ENCODE peak calls at places on chromosomes 7 and 10, in seven cellular contexts. One of them, this sample, is unnamed.

GRCh38 chr7:130989006-130989795 is 255.2 kb upstream of the KLF14 start:
- DNase-seq in left ventricle myocardium inferior: no peak
- DNase-seq in stimulated activated CD4-positive, alpha-beta T cell treated with anti-CD3 and anti-CD28 coated beads, Interleukin-4, amount 100 ng/mL, for 4 hours: no peak
- DNase-seq in GM12865: no peak
- DNase-seq in naive thymus-derived CD8-positive, alpha-beta T cell: no peak
- DNase-seq in NCI-H1436: no peak
- DNase-seq in M059J: no peak
- DNase-seq in this sample: no peak

GRCh38 chr7:107933386-107934013 is 42.5 kb downstream of the DLD start:
- DNase-seq in left ventricle myocardium inferior: no peak
- DNase-seq in stimulated activated CD4-positive, alpha-beta T cell treated with anti-CD3 and anti-CD28 coated beads, Interleukin-4, amount 100 ng/mL, for 4 hours: no peak
- DNase-seq in GM12865: no peak
- DNase-seq in naive thymus-derived CD8-positive, alpha-beta T cell: no peak
- DNase-seq in NCI-H1436: no peak
- DNase-seq in M059J: no peak
- DNase-seq in this sample: no peak

GRCh38 chr10:21032587-21033319 is 135.6 kb upstream of the NEBL start:
- DNase-seq in left ventricle myocardium inferior: no peak
- DNase-seq in stimulated activated CD4-positive, alpha-beta T cell treated with anti-CD3 and anti-CD28 coated beads, Interleukin-4, amount 100 ng/mL, for 4 hours: no peak
- DNase-seq in GM12865: no peak
- DNase-seq in naive thymus-derived CD8-positive, alpha-beta T cell: no peak
- DNase-seq in NCI-H1436: no peak
- DNase-seq in M059J: no peak
- DNase-seq in this sample: no peak

GRCh38 chr10:26441491-26442214 is 3.5 kb downstream of the APBB1IP start:
- DNase-seq in left ventricle myocardium inferior: no peak
- DNase-seq in stimulated activated CD4-positive, alpha-beta T cell treated with anti-CD3 and anti-CD28 coated beads, Interleukin-4, amount 100 ng/mL, for 4 hours: no peak
- DNase-seq in GM12865: no peak
- DNase-seq in naive thymus-derived CD8-positive, alpha-beta T cell: no peak
- DNase-seq in NCI-H1436: no peak
- DNase-seq in M059J: peak
- DNase-seq in this sample: no peak

GRCh38 chr7:126659124-126659523 is 593.6 kb downstream of the GRM8 start:
- DNase-seq in left ventricle myocardium inferior: no peak
- DNase-seq in stimulated activated CD4-positive, alpha-beta T cell treated with anti-CD3 and anti-CD28 coated beads, Interleukin-4, amount 100 ng/mL, for 4 hours: no peak
- DNase-seq in GM12865: peak
- DNase-seq in naive thymus-derived CD8-positive, alpha-beta T cell: no peak
- DNase-seq in NCI-H1436: no peak
- DNase-seq in M059J: no peak
- DNase-seq in this sample: no peak

GRCh38 chr7:110841840-110842579 is 248.9 kb upstream of the LRRN3 start:
- DNase-seq in left ventricle myocardium inferior: no peak
- DNase-seq in stimulated activated CD4-positive, alpha-beta T cell treated with anti-CD3 and anti-CD28 coated beads, Interleukin-4, amount 100 ng/mL, for 4 hours: no peak
- DNase-seq in GM12865: no peak
- DNase-seq in naive thymus-derived CD8-positive, alpha-beta T cell: no peak
- DNase-seq in NCI-H1436: no peak
- DNase-seq in M059J: no peak
- DNase-seq in this sample: no peak

GRCh38 chr10:121036431-121036830 is 185.3 kb downstream of the WDR11 start:
- DNase-seq in left ventricle myocardium inferior: no peak
- DNase-seq in stimulated activated CD4-positive, alpha-beta T cell treated with anti-CD3 and anti-CD28 coated beads, Interleukin-4, amount 100 ng/mL, for 4 hours: no peak
- DNase-seq in GM12865: no peak
- DNase-seq in naive thymus-derived CD8-positive, alpha-beta T cell: no peak
- DNase-seq in NCI-H1436: no peak
- DNase-seq in M059J: no peak
- DNase-seq in this sample: no peak

GRCh38 chr10:123784216-123784615 is 107.4 kb downstream of the CPXM2 start:
- DNase-seq in left ventricle myocardium inferior: no peak
- DNase-seq in stimulated activated CD4-positive, alpha-beta T cell treated with anti-CD3 and anti-CD28 coated beads, Interleukin-4, amount 100 ng/mL, for 4 hours: no peak
- DNase-seq in GM12865: no peak
- DNase-seq in naive thymus-derived CD8-positive, alpha-beta T cell: no peak
- DNase-seq in NCI-H1436: no peak
- DNase-seq in M059J: no peak
- DNase-seq in this sample: no peak

GRCh38 chr7:3888096-3888495 is 587.0 kb downstream of the SDK1 start:
- DNase-seq in left ventricle myocardium inferior: no peak
- DNase-seq in stimulated activated CD4-positive, alpha-beta T cell treated with anti-CD3 and anti-CD28 coated beads, Interleukin-4, amount 100 ng/mL, for 4 hours: no peak
- DNase-seq in GM12865: no peak
- DNase-seq in naive thymus-derived CD8-positive, alpha-beta T cell: no peak
- DNase-seq in NCI-H1436: no peak
- DNase-seq in M059J: no peak
- DNase-seq in this sample: no peak

GRCh38 chr7:6262206-6262605 is 10.2 kb downstream of the CYTH3 start:
- DNase-seq in left ventricle myocardium inferior: no peak
- DNase-seq in stimulated activated CD4-positive, alpha-beta T cell treated with anti-CD3 and anti-CD28 coated beads, Interleukin-4, amount 100 ng/mL, for 4 hours: no peak
- DNase-seq in GM12865: no peak
- DNase-seq in naive thymus-derived CD8-positive, alpha-beta T cell: no peak
- DNase-seq in NCI-H1436: no peak
- DNase-seq in M059J: no peak
- DNase-seq in this sample: no peak

GRCh38 chr7:41742619-41743018 is 39.7 kb upstream of the INHBA start:
- DNase-seq in left ventricle myocardium inferior: no peak
- DNase-seq in stimulated activated CD4-positive, alpha-beta T cell treated with anti-CD3 and anti-CD28 coated beads, Interleukin-4, amount 100 ng/mL, for 4 hours: no peak
- DNase-seq in GM12865: no peak
- DNase-seq in naive thymus-derived CD8-positive, alpha-beta T cell: no peak
- DNase-seq in NCI-H1436: no peak
- DNase-seq in M059J: no peak
- DNase-seq in this sample: no peak

GRCh38 chr10:279655-280054 is 144.4 kb downstream of the ZMYND11 start:
- DNase-seq in left ventricle myocardium inferior: no peak
- DNase-seq in stimulated activated CD4-positive, alpha-beta T cell treated with anti-CD3 and anti-CD28 coated beads, Interleukin-4, amount 100 ng/mL, for 4 hours: no peak
- DNase-seq in GM12865: no peak
- DNase-seq in naive thymus-derived CD8-positive, alpha-beta T cell: no peak
- DNase-seq in NCI-H1436: no peak
- DNase-seq in M059J: no peak
- DNase-seq in this sample: no peak

GRCh38 chr7:29078286-29078685 is 68.1 kb downstream of the CPVL start:
- DNase-seq in left ventricle myocardium inferior: no peak
- DNase-seq in stimulated activated CD4-positive, alpha-beta T cell treated with anti-CD3 and anti-CD28 coated beads, Interleukin-4, amount 100 ng/mL, for 4 hours: no peak
- DNase-seq in GM12865: no peak
- DNase-seq in naive thymus-derived CD8-positive, alpha-beta T cell: no peak
- DNase-seq in NCI-H1436: no peak
- DNase-seq in M059J: peak
- DNase-seq in this sample: no peak

GRCh38 chr10:1488970-1489548 is 248.3 kb downstream of the ADARB2 start:
- DNase-seq in left ventricle myocardium inferior: no peak
- DNase-seq in stimulated activated CD4-positive, alpha-beta T cell treated with anti-CD3 and anti-CD28 coated beads, Interleukin-4, amount 100 ng/mL, for 4 hours: no peak
- DNase-seq in GM12865: peak
- DNase-seq in naive thymus-derived CD8-positive, alpha-beta T cell: no peak
- DNase-seq in NCI-H1436: no peak
- DNase-seq in M059J: no peak
- DNase-seq in this sample: no peak

GRCh38 chr10:91579351-91579985 is 53.4 kb downstream of the PPP1R3C start:
- DNase-seq in left ventricle myocardium inferior: no peak
- DNase-seq in stimulated activated CD4-positive, alpha-beta T cell treated with anti-CD3 and anti-CD28 coated beads, Interleukin-4, amount 100 ng/mL, for 4 hours: no peak
- DNase-seq in GM12865: no peak
- DNase-seq in naive thymus-derived CD8-positive, alpha-beta T cell: no peak
- DNase-seq in NCI-H1436: no peak
- DNase-seq in M059J: no peak
- DNase-seq in this sample: no peak

GRCh38 chr10:110081914-110082313 is 74.1 kb downstream of the ADD3 start:
- DNase-seq in left ventricle myocardium inferior: peak
- DNase-seq in stimulated activated CD4-positive, alpha-beta T cell treated with anti-CD3 and anti-CD28 coated beads, Interleukin-4, amount 100 ng/mL, for 4 hours: no peak
- DNase-seq in GM12865: no peak
- DNase-seq in naive thymus-derived CD8-positive, alpha-beta T cell: no peak
- DNase-seq in NCI-H1436: no peak
- DNase-seq in M059J: peak
- DNase-seq in this sample: no peak

GRCh38 chr10:101538481-101538880 is 49.6 kb downstream of the POLL start:
- DNase-seq in left ventricle myocardium inferior: no peak
- DNase-seq in stimulated activated CD4-positive, alpha-beta T cell treated with anti-CD3 and anti-CD28 coated beads, Interleukin-4, amount 100 ng/mL, for 4 hours: no peak
- DNase-seq in GM12865: no peak
- DNase-seq in naive thymus-derived CD8-positive, alpha-beta T cell: no peak
- DNase-seq in NCI-H1436: peak
- DNase-seq in M059J: no peak
- DNase-seq in this sample: no peak

GRCh38 chr10:44975487-44976331 is 2.9 kb downstream of the DEPP1 start:
- DNase-seq in left ventricle myocardium inferior: no peak
- DNase-seq in stimulated activated CD4-positive, alpha-beta T cell treated with anti-CD3 and anti-CD28 coated beads, Interleukin-4, amount 100 ng/mL, for 4 hours: no peak
- DNase-seq in GM12865: peak
- DNase-seq in naive thymus-derived CD8-positive, alpha-beta T cell: no peak
- DNase-seq in NCI-H1436: peak
- DNase-seq in M059J: peak
- DNase-seq in this sample: no peak

GRCh38 chr7:101223528-101223927 is 5.6 kb downstream of the ZNHIT1 start:
- DNase-seq in left ventricle myocardium inferior: no peak
- DNase-seq in stimulated activated CD4-positive, alpha-beta T cell treated with anti-CD3 and anti-CD28 coated beads, Interleukin-4, amount 100 ng/mL, for 4 hours: no peak
- DNase-seq in GM12865: no peak
- DNase-seq in naive thymus-derived CD8-positive, alpha-beta T cell: no peak
- DNase-seq in NCI-H1436: no peak
- DNase-seq in M059J: no peak
- DNase-seq in this sample: no peak

GRCh38 chr10:90787906-90788491 is 69.8 kb downstream of the HTR7 start:
- DNase-seq in left ventricle myocardium inferior: no peak
- DNase-seq in stimulated activated CD4-positive, alpha-beta T cell treated with anti-CD3 and anti-CD28 coated beads, Interleukin-4, amount 100 ng/mL, for 4 hours: peak
- DNase-seq in GM12865: peak
- DNase-seq in naive thymus-derived CD8-positive, alpha-beta T cell: no peak
- DNase-seq in NCI-H1436: peak
- DNase-seq in M059J: peak
- DNase-seq in this sample: no peak

GRCh38 chr10:71191019-71191418 is 21.4 kb upstream of the UNC5B start:
- DNase-seq in left ventricle myocardium inferior: no peak
- DNase-seq in stimulated activated CD4-positive, alpha-beta T cell treated with anti-CD3 and anti-CD28 coated beads, Interleukin-4, amount 100 ng/mL, for 4 hours: no peak
- DNase-seq in GM12865: no peak
- DNase-seq in naive thymus-derived CD8-positive, alpha-beta T cell: no peak
- DNase-seq in NCI-H1436: no peak
- DNase-seq in M059J: no peak
- DNase-seq in this sample: no peak

GRCh38 chr10:12700557-12700874 is 301.0 kb downstream of the CCDC3 start:
- DNase-seq in left ventricle myocardium inferior: no peak
- DNase-seq in stimulated activated CD4-positive, alpha-beta T cell treated with anti-CD3 and anti-CD28 coated beads, Interleukin-4, amount 100 ng/mL, for 4 hours: no peak
- DNase-seq in GM12865: no peak
- DNase-seq in naive thymus-derived CD8-positive, alpha-beta T cell: no peak
- DNase-seq in NCI-H1436: no peak
- DNase-seq in M059J: no peak
- DNase-seq in this sample: no peak

GRCh38 chr7:90266808-90267207 is 21.8 kb downstream of the CFAP69 start:
- DNase-seq in left ventricle myocardium inferior: no peak
- DNase-seq in stimulated activated CD4-positive, alpha-beta T cell treated with anti-CD3 and anti-CD28 coated beads, Interleukin-4, amount 100 ng/mL, for 4 hours: no peak
- DNase-seq in GM12865: no peak
- DNase-seq in naive thymus-derived CD8-positive, alpha-beta T cell: no peak
- DNase-seq in NCI-H1436: no peak
- DNase-seq in M059J: no peak
- DNase-seq in this sample: no peak

GRCh38 chr7:99312316-99313203 is 13.1 kb upstream of the ARPC1A start:
- DNase-seq in left ventricle myocardium inferior: peak
- DNase-seq in stimulated activated CD4-positive, alpha-beta T cell treated with anti-CD3 and anti-CD28 coated beads, Interleukin-4, amount 100 ng/mL, for 4 hours: peak
- DNase-seq in GM12865: peak
- DNase-seq in naive thymus-derived CD8-positive, alpha-beta T cell: peak
- DNase-seq in NCI-H1436: peak
- DNase-seq in M059J: peak
- DNase-seq in this sample: peak

GRCh38 chr10:62029401-62029800 is 127.9 kb downstream of the ARID5B start:
- DNase-seq in left ventricle myocardium inferior: no peak
- DNase-seq in stimulated activated CD4-positive, alpha-beta T cell treated with anti-CD3 and anti-CD28 coated beads, Interleukin-4, amount 100 ng/mL, for 4 hours: no peak
- DNase-seq in GM12865: no peak
- DNase-seq in naive thymus-derived CD8-positive, alpha-beta T cell: no peak
- DNase-seq in NCI-H1436: no peak
- DNase-seq in M059J: no peak
- DNase-seq in this sample: no peak